ENCODE peak calls at places on chromosomes 5 and 9, in six cellular contexts. One of them, this sample, is unnamed. For H3K4me1, the result is how much of the 10 kb centered on the place peaks cover.

GRCh38 chr5:59832577-59833301 is 60.8 kb downstream of the PDE4D start:
- DNase-seq in A673: no peak
- DNase-seq in left ventricle myocardium inferior: no peak
- DNase-seq in psoas muscle: no peak
- DNase-seq in IMR-90: no peak
- DNase-seq in lung: no peak
- DNase-seq in this sample: no peak

GRCh38 chr9:4507306-4507705 is 17.0 kb downstream of the SLC1A1 start:
- DNase-seq in A673: no peak
- DNase-seq in left ventricle myocardium inferior: no peak
- DNase-seq in psoas muscle: no peak
- DNase-seq in IMR-90: peak
- DNase-seq in lung: no peak
- DNase-seq in this sample: no peak

GRCh38 chr5:117561531-117561930 is 986.9 kb upstream of the SEMA6A start:
- DNase-seq in A673: no peak
- DNase-seq in left ventricle myocardium inferior: no peak
- DNase-seq in psoas muscle: no peak
- DNase-seq in IMR-90: no peak
- DNase-seq in lung: no peak
- DNase-seq in this sample: no peak

GRCh38 chr9:106526805-106527204 is 336.2 kb upstream of the ZNF462 start:
- DNase-seq in A673: no peak
- DNase-seq in left ventricle myocardium inferior: no peak
- DNase-seq in psoas muscle: no peak
- DNase-seq in IMR-90: no peak
- DNase-seq in lung: no peak
- DNase-seq in this sample: no peak

GRCh38 chr9:84315278-84315877 is 25.2 kb downstream of the SLC28A3 start:
- DNase-seq in A673: peak
- DNase-seq in left ventricle myocardium inferior: peak
- DNase-seq in psoas muscle: no peak
- DNase-seq in IMR-90: peak
- DNase-seq in lung: peak
- DNase-seq in this sample: peak

GRCh38 chr5:106985174-106985573 is 685.6 kb downstream of the EFNA5 start:
- DNase-seq in A673: no peak
- DNase-seq in left ventricle myocardium inferior: no peak
- DNase-seq in psoas muscle: no peak
- DNase-seq in IMR-90: no peak
- DNase-seq in lung: no peak
- DNase-seq in this sample: no peak

GRCh38 chr9:133834080-133834976 is 96.2 kb upstream of the SARDH start:
- DNase-seq in A673: no peak
- DNase-seq in left ventricle myocardium inferior: no peak
- DNase-seq in psoas muscle: no peak
- DNase-seq in IMR-90: no peak
- DNase-seq in lung: no peak
- DNase-seq in this sample: no peak

GRCh38 chr9:86368871-86369521 is 14.8 kb upstream of the TUT7 start:
- DNase-seq in A673: no peak
- DNase-seq in left ventricle myocardium inferior: no peak
- DNase-seq in psoas muscle: no peak
- DNase-seq in IMR-90: peak
- DNase-seq in lung: no peak
- DNase-seq in this sample: no peak

GRCh38 chr5:124639095-124639665 is 107.3 kb downstream of the ZNF608 start:
- DNase-seq in A673: no peak
- DNase-seq in left ventricle myocardium inferior: no peak
- DNase-seq in psoas muscle: no peak
- DNase-seq in IMR-90: no peak
- DNase-seq in lung: no peak
- DNase-seq in this sample: no peak

GRCh38 chr5:79508354-79508753 is 5.6 kb downstream of the HOMER1 start:
- DNase-seq in A673: no peak
- DNase-seq in left ventricle myocardium inferior: no peak
- DNase-seq in psoas muscle: no peak
- DNase-seq in IMR-90: no peak
- DNase-seq in lung: no peak
- DNase-seq in this sample: no peak

GRCh38 chr5:113232246-113232645 is 202.5 kb downstream of the TSSK1B start:
- DNase-seq in A673: no peak
- DNase-seq in left ventricle myocardium inferior: no peak
- DNase-seq in psoas muscle: no peak
- DNase-seq in IMR-90: no peak
- DNase-seq in lung: no peak
- DNase-seq in this sample: no peak

GRCh38 chr5:30849801-30850370 is 343.6 kb upstream of the CDH6 start:
- DNase-seq in A673: no peak
- DNase-seq in left ventricle myocardium inferior: no peak
- DNase-seq in psoas muscle: no peak
- DNase-seq in IMR-90: peak
- DNase-seq in lung: no peak
- DNase-seq in this sample: no peak

GRCh38 chr9:114112778-114113585 is 13.9 kb upstream of the KIF12 start:
- DNase-seq in A673: peak
- DNase-seq in left ventricle myocardium inferior: peak
- DNase-seq in psoas muscle: peak
- DNase-seq in IMR-90: peak
- DNase-seq in lung: peak
- DNase-seq in this sample: no peak

GRCh38 chr5:64831996-64832395 is 63.3 kb downstream of the CWC27 start:
- DNase-seq in A673: no peak
- DNase-seq in left ventricle myocardium inferior: no peak
- DNase-seq in psoas muscle: no peak
- DNase-seq in IMR-90: no peak
- DNase-seq in lung: no peak
- DNase-seq in this sample: no peak

GRCh38 chr9:133377721-133378216 is 1.6 kb downstream of the STKLD1 start:
- DNase-seq in A673: peak
- DNase-seq in left ventricle myocardium inferior: no peak
- DNase-seq in psoas muscle: no peak
- DNase-seq in IMR-90: peak
- DNase-seq in lung: no peak
- DNase-seq in this sample: no peak

GRCh38 chr5:142697356-142697807 is 11.5 kb upstream of the FGF1 start:
- DNase-seq in A673: peak
- DNase-seq in left ventricle myocardium inferior: peak
- DNase-seq in psoas muscle: peak
- DNase-seq in IMR-90: peak
- DNase-seq in lung: no peak
- DNase-seq in this sample: no peak

GRCh38 chr9:89969881-89970639 is 365.2 kb downstream of the GADD45G start:
- DNase-seq in A673: no peak
- DNase-seq in left ventricle myocardium inferior: no peak
- DNase-seq in psoas muscle: no peak
- DNase-seq in IMR-90: no peak
- DNase-seq in lung: no peak
- DNase-seq in this sample: no peak

GRCh38 chr5:56492812-56493211 is 259.7 kb upstream of the ANKRD55 start:
- DNase-seq in A673: no peak
- DNase-seq in left ventricle myocardium inferior: no peak
- DNase-seq in psoas muscle: no peak
- DNase-seq in IMR-90: no peak
- DNase-seq in lung: no peak
- DNase-seq in this sample: no peak

GRCh38 chr5:143329843-143330242 is 73.6 kb downstream of the NR3C1 start:
- DNase-seq in A673: no peak
- DNase-seq in left ventricle myocardium inferior: no peak
- DNase-seq in psoas muscle: no peak
- DNase-seq in IMR-90: no peak
- DNase-seq in lung: no peak
- DNase-seq in this sample: no peak

GRCh38 chr9:112764344-112764743 is 13.8 kb downstream of the SNX30 start:
- DNase-seq in A673: no peak
- DNase-seq in left ventricle myocardium inferior: no peak
- DNase-seq in psoas muscle: no peak
- DNase-seq in IMR-90: peak
- DNase-seq in lung: no peak
- DNase-seq in this sample: no peak

GRCh38 chr5:57383093-57383861 is 99.3 kb downstream of the ACTBL2 start:
- DNase-seq in A673: peak
- DNase-seq in left ventricle myocardium inferior: no peak
- DNase-seq in psoas muscle: no peak
- DNase-seq in IMR-90: peak
- DNase-seq in lung: no peak
- DNase-seq in this sample: peak

GRCh38 chr9:87640385-87640795 is 85.5 kb upstream of the CTSL start:
- DNase-seq in A673: peak
- DNase-seq in left ventricle myocardium inferior: no peak
- DNase-seq in psoas muscle: no peak
- DNase-seq in IMR-90: peak
- DNase-seq in lung: no peak
- DNase-seq in this sample: peak

GRCh38 chr9:36825179-36825578 is 208.9 kb downstream of the PAX5 start:
- DNase-seq in A673: no peak
- DNase-seq in left ventricle myocardium inferior: no peak
- DNase-seq in psoas muscle: no peak
- DNase-seq in IMR-90: no peak
- DNase-seq in lung: no peak
- DNase-seq in this sample: no peak

GRCh38 chr5:90873033-90873517 is 314.5 kb downstream of the ADGRV1 start:
- DNase-seq in A673: no peak
- DNase-seq in left ventricle myocardium inferior: no peak
- DNase-seq in psoas muscle: no peak
- DNase-seq in IMR-90: no peak
- DNase-seq in lung: no peak
- DNase-seq in this sample: no peak

GRCh38 chr5:69512740-69513260 is 20.2 kb downstream of the OCLN start:
- DNase-seq in A673: no peak
- DNase-seq in left ventricle myocardium inferior: no peak
- DNase-seq in psoas muscle: no peak
- DNase-seq in IMR-90: peak
- DNase-seq in lung: no peak
- DNase-seq in this sample: no peak

GRCh38 chr5:56606202-56606601 is 209.1 kb upstream of the MAP3K1 start:
- DNase-seq in A673: no peak
- DNase-seq in left ventricle myocardium inferior: no peak
- DNase-seq in psoas muscle: no peak
- DNase-seq in IMR-90: no peak
- DNase-seq in lung: no peak
- DNase-seq in this sample: no peak

GRCh38 chr9:85731128-85731630 is 10.6 kb downstream of the AGTPBP1 start:
- DNase-seq in A673: no peak
- DNase-seq in left ventricle myocardium inferior: no peak
- DNase-seq in psoas muscle: no peak
- DNase-seq in IMR-90: no peak
- DNase-seq in lung: no peak
- DNase-seq in this sample: no peak

GRCh38 chr9:137429546-137429890 is 6.3 kb downstream of the NOXA1 start:
- DNase-seq in A673: no peak
- DNase-seq in left ventricle myocardium inferior: no peak
- DNase-seq in psoas muscle: no peak
- DNase-seq in IMR-90: no peak
- DNase-seq in lung: no peak
- DNase-seq in this sample: no peak

GRCh38 chr5:147403659-147404640 is 105.9 kb downstream of the DPYSL3 start:
- DNase-seq in A673: no peak
- DNase-seq in left ventricle myocardium inferior: no peak
- DNase-seq in psoas muscle: peak
- DNase-seq in IMR-90: peak
- DNase-seq in lung: peak
- DNase-seq in this sample: no peak

GRCh38 chr5:147509041-147509709 is 693 bp downstream of the DPYSL3 start:
- DNase-seq in A673: no peak
- DNase-seq in left ventricle myocardium inferior: peak
- DNase-seq in psoas muscle: peak
- DNase-seq in IMR-90: peak
- DNase-seq in lung: no peak
- DNase-seq in this sample: peak

GRCh38 chr9:98551511-98552286 is 157.0 kb downstream of the GABBR2 start:
- DNase-seq in A673: no peak
- DNase-seq in left ventricle myocardium inferior: no peak
- DNase-seq in psoas muscle: no peak
- DNase-seq in IMR-90: peak
- DNase-seq in lung: no peak
- DNase-seq in this sample: no peak

DNA sequence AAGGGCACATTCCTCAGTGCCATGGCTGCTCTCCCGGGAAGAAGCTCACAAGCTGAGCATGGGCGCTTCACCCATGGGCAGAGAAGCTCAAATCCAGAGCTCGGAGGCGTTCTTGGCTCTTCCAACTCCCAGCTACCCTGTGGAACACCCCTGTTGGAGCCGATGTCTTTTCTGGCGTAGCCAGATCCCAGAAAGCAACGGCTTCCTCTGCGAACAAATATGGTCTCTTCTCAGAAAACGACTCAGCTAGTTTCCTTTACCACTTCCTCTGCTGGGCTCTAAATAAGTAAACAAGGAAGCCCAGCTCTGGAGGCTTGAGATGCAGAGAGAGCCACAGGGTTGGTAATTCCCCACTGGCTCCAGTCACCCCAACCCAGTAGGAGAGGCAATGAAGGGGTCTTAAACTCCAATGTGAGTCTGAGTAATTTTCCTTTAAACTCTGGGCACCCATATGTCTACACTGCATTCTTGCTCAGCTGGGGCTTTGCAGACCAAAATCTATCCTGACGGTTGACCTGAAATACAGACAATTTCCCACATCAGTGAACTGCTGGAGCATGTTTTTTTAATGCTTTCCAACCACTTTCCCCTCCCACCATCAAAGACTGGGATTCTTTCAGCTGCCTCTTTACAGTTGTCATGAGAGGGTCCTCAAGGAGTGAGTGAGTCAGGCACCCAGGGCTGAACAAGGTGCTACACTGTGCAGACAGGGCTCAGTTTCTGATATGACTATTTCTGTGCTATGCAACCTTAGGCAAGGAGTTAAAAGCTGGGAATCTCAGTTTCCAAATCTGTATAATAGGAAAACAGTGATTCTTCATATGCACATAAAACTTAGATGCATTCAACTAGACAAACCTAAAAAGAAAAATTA is at the start of gene LCP2:
- DNase-seq in A673: no peak
- DNase-seq in left ventricle myocardium inferior: no peak
- DNase-seq in psoas muscle: no peak
- DNase-seq in IMR-90: no peak
- DNase-seq in lung: no peak
- DNase-seq in this sample: no peak
- H3K4me1 ChIP-seq in A673: under half
- H3K4me1 ChIP-seq in left ventricle myocardium inferior: under half
- H3K4me1 ChIP-seq in psoas muscle: under half
- H3K4me1 ChIP-seq in IMR-90: under half
- H3K4me1 ChIP-seq in lung: under half
- H3K4me1 ChIP-seq in this sample: under half

GRCh38 chr9:121354141-121354540 is 15.9 kb downstream of the STOM start:
- DNase-seq in A673: no peak
- DNase-seq in left ventricle myocardium inferior: no peak
- DNase-seq in psoas muscle: no peak
- DNase-seq in IMR-90: no peak
- DNase-seq in lung: no peak
- DNase-seq in this sample: no peak
- H3K4me1 ChIP-seq in A673: half or more
- H3K4me1 ChIP-seq in left ventricle myocardium inferior: half or more
- H3K4me1 ChIP-seq in psoas muscle: half or more
- H3K4me1 ChIP-seq in IMR-90: under half
- H3K4me1 ChIP-seq in lung: under half
- H3K4me1 ChIP-seq in this sample: under half

GRCh38 chr5:6736106-6736505 is 22.9 kb downstream of the TENT4A start:
- DNase-seq in A673: no peak
- DNase-seq in left ventricle myocardium inferior: no peak
- DNase-seq in psoas muscle: no peak
- DNase-seq in IMR-90: no peak
- DNase-seq in lung: peak
- DNase-seq in this sample: no peak
- H3K4me1 ChIP-seq in A673: under half
- H3K4me1 ChIP-seq in left ventricle myocardium inferior: half or more
- H3K4me1 ChIP-seq in psoas muscle: under half
- H3K4me1 ChIP-seq in IMR-90: under half
- H3K4me1 ChIP-seq in lung: under half
- H3K4me1 ChIP-seq in this sample: under half

GRCh38 chr9:128903871-128904371 is 16.9 kb upstream of the PHYHD1 start:
- DNase-seq in A673: no peak
- DNase-seq in left ventricle myocardium inferior: no peak
- DNase-seq in psoas muscle: no peak
- DNase-seq in IMR-90: peak
- DNase-seq in lung: no peak
- DNase-seq in this sample: no peak
- H3K4me1 ChIP-seq in A673: under half
- H3K4me1 ChIP-seq in left ventricle myocardium inferior: half or more
- H3K4me1 ChIP-seq in psoas muscle: under half
- H3K4me1 ChIP-seq in IMR-90: under half
- H3K4me1 ChIP-seq in lung: under half
- H3K4me1 ChIP-seq in this sample: under half

This sample was measured in SK-N-SH.